ENCODE peak calls at places on chromosomes 1 and 21, in four cellular contexts. V is K562, T is GM12878, F is HepG2. J is an unnamed sample.

GRCh38 chr1:161840363-161840762 is 74.2 kb downstream of the ATF6 start:
- DNase-seq in T (no peak), F (no peak), V (no peak), J (no peak)

GRCh38 chr1:235017191-235017590 is 111.4 kb downstream of the TOMM20 start:
- DNase-seq in V (no peak), F (no peak), T (no peak), J (no peak)

GRCh38 chr21:41651396-41651795 is 115.5 kb downstream of the RIPK4 start:
- DNase-seq in V (no peak), F (no peak), T (no peak), J (no peak)

GRCh38 chr1:159924025-159924790 is 1.1 kb downstream of the TAGLN2 start:
- DNase-seq in V (peak), T (no peak), F (peak), J (peak)

GRCh38 chr21:38506606-38507331 is 8.5 kb upstream of the ERG start:
- DNase-seq in F (no peak), T (no peak), V (no peak), J (no peak)

GRCh38 chr1:180918519-180918918 is 5.8 kb downstream of the KIAA1614 start:
- DNase-seq in F (no peak), V (peak), T (peak), J (no peak)

GRCh38 chr1:156511656-156512055 is 11.1 kb upstream of the MEF2D start:
- DNase-seq in V (no peak), F (no peak), T (no peak), J (no peak)

GRCh38 chr1:113615425-113615824 is 143.9 kb downstream of the PHTF1 start:
- DNase-seq in V (no peak), T (no peak), F (no peak), J (no peak)

GRCh38 chr1:58395355-58395754 is 151.2 kb downstream of the OMA1 start:
- DNase-seq in F (peak), V (no peak), T (no peak), J (no peak)

GRCh38 chr1:20792177-20792576 is 5.1 kb upstream of the HP1BP3 start:
- DNase-seq in V (no peak), T (no peak), F (no peak), J (no peak)

GRCh38 chr1:206508956-206509355 is 1.6 kb downstream of the RASSF5 start:
- DNase-seq in V (no peak), F (no peak), T (no peak), J (no peak)

GRCh38 chr1:84259376-84259775 is 42.1 kb upstream of the SAMD13 start:
- DNase-seq in T (no peak), F (no peak), V (no peak), J (no peak)

GRCh38 chr1:211382714-211383480 is 56.3 kb downstream of the TRAF5 start:
- DNase-seq in V (peak), T (peak), F (peak), J (peak)

GRCh38 chr1:228185641-228185965 is 20.0 kb downstream of the IBA57 start:
- DNase-seq in V (no peak), T (no peak), F (no peak), J (no peak)

GRCh38 chr1:46202975-46203737 is at the start of gene LURAP1:
- DNase-seq in T (no peak), F (no peak), V (peak), J (peak)

GRCh38 chr21:35720065-35720810 is 340.1 kb downstream of the SETD4 start:
- DNase-seq in F (no peak), V (no peak), T (no peak), J (no peak)

GRCh38 chr1:48203287-48203900 is 19.1 kb upstream of the SLC5A9 start:
- DNase-seq in T (no peak), V (peak), F (peak), J (peak)

GRCh38 chr21:46080171-46081021 is 17.5 kb upstream of the COL6A2 start:
- DNase-seq in T (no peak), F (no peak), V (no peak), J (no peak)

GRCh38 chr1:108881369-108881768 is 4.6 kb downstream of the GPSM2 start:
- DNase-seq in F (no peak), T (no peak), V (no peak), J (no peak)

GRCh38 chr1:83918688-83919285 is 80.1 kb downstream of the TTLL7 start:
- DNase-seq in F (no peak), T (no peak), V (peak), J (no peak)

GRCh38 chr1:73463848-73464247 is 734.1 kb downstream of the LRRIQ3 start:
- DNase-seq in T (no peak), V (no peak), F (no peak), J (no peak)

GRCh38 chr1:37574834-37575479 is 18.2 kb downstream of the DNALI1 start:
- DNase-seq in F (no peak), T (no peak), V (no peak), J (no peak)

DNA sequence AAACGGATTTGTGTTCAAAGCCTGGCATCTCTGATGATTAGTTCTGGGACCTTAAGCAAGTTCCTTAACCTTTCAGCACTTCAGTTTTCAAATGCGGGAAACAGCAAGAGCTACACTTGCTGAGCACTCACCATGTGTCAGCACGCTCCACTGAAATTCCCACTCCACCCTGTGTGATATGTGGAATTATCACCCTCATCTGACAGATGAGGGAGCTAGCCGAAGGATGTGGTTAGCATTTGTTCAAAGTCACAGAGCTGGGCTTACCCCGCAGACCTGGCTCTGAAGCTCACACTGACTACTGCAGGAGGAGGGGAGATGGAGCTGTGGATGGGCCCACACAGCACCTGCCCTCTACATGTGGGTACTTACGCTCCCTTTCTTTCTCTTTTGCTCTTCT is 29.1 kb downstream of the IL12RB2 start:
- DNase-seq in F (no peak), V (peak), T (no peak), J (no peak)
- TF ChIP-seq TARDBP in F (no peak), V (no peak), T (no peak), J (no peak)

DNA sequence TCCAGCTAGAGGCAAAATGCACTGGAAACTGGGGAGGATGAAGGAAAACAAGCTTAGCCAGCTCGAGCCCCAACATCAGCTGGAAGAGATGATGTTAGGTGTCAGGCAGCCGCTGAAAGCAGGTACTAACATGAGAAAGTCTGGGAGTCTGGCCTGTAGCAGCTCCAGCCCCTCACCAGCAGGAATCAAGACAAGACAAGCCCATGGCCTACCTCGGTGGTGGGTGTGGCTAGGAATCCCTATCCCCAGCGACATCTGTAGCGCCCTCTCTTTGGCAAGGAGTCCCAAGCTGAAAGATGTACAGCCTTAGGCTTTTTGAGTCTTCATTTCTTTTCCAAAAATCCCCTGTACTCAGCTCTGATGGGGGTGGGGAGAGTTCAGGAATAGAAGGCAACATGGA is 2.6 kb downstream of the DLGAP3 start:
- DNase-seq in F (no peak), V (peak), T (no peak), J (no peak)
- TF ChIP-seq TARDBP in F (no peak), V (no peak), T (no peak), J (no peak)

DNA sequence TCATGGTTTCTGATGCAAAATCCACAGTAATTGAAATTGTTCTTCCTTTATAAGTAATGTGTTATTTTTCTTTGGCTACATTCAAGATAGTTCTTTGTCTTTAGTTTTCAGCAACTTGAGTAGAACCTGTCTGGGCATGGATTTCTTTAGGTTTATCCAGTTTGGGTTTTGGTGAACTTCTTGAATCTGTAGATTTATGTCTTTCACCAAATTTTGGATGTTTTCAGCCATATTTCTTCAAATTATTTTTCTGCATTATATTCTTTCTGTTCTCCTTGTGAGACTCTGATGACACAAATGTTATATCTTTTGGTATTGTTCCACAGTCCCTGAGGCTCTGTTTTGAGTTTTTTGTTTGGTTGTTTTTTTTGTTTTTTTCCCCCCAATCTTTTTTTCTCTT is 69.4 kb downstream of the TDRD5 start:
- DNase-seq in T (no peak), F (no peak), V (no peak), J (no peak)
- TF ChIP-seq TARDBP in T (no peak), F (no peak), V (no peak), J (no peak)

GRCh38 chr1:9448132-9449105 is 90.8 kb upstream of the SLC25A33 start:
- DNase-seq in F (no peak), T (no peak), V (no peak), J (no peak)
- TF ChIP-seq TARDBP in F (no peak), T (no peak), V (no peak), J (no peak)

GRCh38 chr1:61436016-61436415 is 288.9 kb downstream of the TM2D1 start:
- DNase-seq in V (no peak), F (no peak), T (no peak), J (no peak)
- TF ChIP-seq TARDBP in V (no peak), F (no peak), T (no peak), J (no peak)

DNA sequence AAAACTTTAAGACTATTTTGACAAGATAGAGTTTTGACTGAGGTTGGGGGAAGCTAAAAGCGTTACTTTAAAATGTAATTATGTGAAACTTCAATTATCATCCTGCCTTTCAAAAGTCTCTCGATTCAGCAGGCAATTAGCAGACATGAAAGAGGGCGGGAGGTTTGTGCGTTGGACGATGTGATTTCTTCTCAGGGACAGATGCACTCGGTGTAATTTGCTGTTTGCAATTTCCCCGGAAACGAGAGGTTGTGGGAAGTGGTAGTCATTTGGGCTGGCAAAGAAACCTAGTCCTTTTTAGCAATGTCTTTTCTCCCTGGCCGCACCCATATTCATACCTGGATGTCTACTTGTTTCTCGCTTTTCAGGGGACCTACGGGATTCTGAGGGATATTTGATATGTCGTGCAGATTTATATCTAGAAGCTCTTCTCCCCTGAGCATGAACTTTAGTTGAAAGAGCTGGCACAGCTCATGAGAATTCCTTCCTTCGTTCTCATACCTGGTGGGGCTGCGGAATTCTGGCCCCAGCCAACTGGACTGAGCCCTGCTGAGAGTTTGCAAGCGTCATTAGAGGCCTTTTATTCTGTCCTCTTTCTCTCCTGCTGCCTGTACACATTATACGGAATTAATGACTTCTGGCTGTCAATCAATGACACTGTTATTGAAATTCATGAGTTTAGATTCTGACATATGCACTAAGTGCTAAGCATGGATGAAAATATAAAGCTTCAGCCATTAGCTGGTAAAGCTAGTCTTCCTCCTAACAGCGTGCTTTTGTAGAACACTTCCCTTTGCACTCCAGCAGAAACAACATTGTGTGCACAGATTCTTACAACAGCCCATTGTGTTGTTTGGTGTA is 27.3 kb downstream of the KAZN start:
- DNase-seq in F (no peak), V (no peak), T (no peak), J (no peak)
- TF ChIP-seq TARDBP in F (no peak), V (no peak), T (no peak), J (no peak)

GRCh38 chr1:111196213-111196612 is 4.2 kb downstream of the DENND2D start:
- DNase-seq in V (no peak), F (no peak), T (no peak), J (no peak)

GRCh38 chr1:111198836-111199235 is 1.6 kb downstream of the DENND2D start:
- DNase-seq in V (no peak), F (no peak), T (no peak), J (no peak)

GRCh38 chr1:111199881-111200801 is at the start of gene DENND2D:
- DNase-seq in T (peak), F (no peak), V (no peak), J (no peak)

GRCh38 chr1:111199329-111199728 is 1.1 kb downstream of the DENND2D start:
- DNase-seq in V (no peak), F (no peak), T (no peak), J (no peak)

GRCh38 chr1:111197598-111198289 is 2.7 kb downstream of the DENND2D start:
- DNase-seq in V (peak), T (no peak), F (no peak), J (peak)
- TF ChIP-seq TARDBP in V (no peak), T (no peak), F (no peak), J (no peak)